ENCODE peak calls at places on chromosomes 13 and 19, in six cellular contexts. S is K562, B is uterus, U is cardiac muscle cell, Q is Peyer's patch, V is iPS DF 6.9. E is an unnamed sample. For H3K27me3 and H3K9me3, the result is how much of the 10 kb centered on the place peaks cover.

GRCh38 chr19:38280030-38280921 is 15.9 kb downstream of the SPINT2 start:
- DNase-seq in V (no peak), S (no peak), Q (no peak), U (no peak), B (no peak), E (no peak)

GRCh38 chr19:12676384-12676792 is 5.3 kb downstream of the DHPS start:
- DNase-seq in U (peak), V (peak), B (peak), S (peak), Q (peak), E (peak)

GRCh38 chr19:11624064-11624463 is 26.8 kb downstream of the ZNF627 start:
- DNase-seq in V (no peak), B (no peak), Q (no peak), U (no peak), S (no peak), E (peak)

GRCh38 chr19:34189199-34189916 is 17.1 kb downstream of the LSM14A start:
- DNase-seq in U (no peak), S (no peak), V (no peak), B (no peak), Q (no peak), E (no peak)

GRCh38 chr13:105432408-105432807 is 1103.1 kb downstream of the EFNB2 start:
- DNase-seq in B (no peak), S (no peak), V (no peak), U (no peak), Q (no peak), E (no peak)

GRCh38 chr13:109408596-109409382 is 377.6 kb downstream of the IRS2 start:
- DNase-seq in V (no peak), B (no peak), U (no peak), S (no peak), Q (no peak), E (no peak)

GRCh38 chr13:91211548-91211947 is 135.9 kb upstream of the MIR17HG start:
- DNase-seq in U (no peak), S (no peak), Q (no peak), V (no peak), B (no peak), E (no peak)

GRCh38 chr13:40116008-40116407 is 460.5 kb downstream of the COG6 start:
- DNase-seq in Q (no peak), V (no peak), S (peak), U (peak), B (peak), E (peak)

GRCh38 chr19:23526302-23526701 is 131.0 kb upstream of the ZNF91 start:
- DNase-seq in Q (no peak), B (no peak), U (no peak), V (no peak), S (no peak), E (no peak)

GRCh38 chr13:59801107-59801880 is 362.4 kb downstream of the DIAPH3 start:
- DNase-seq in B (no peak), V (no peak), U (no peak), S (no peak), Q (no peak), E (no peak)

GRCh38 chr19:29636553-29637325 is 28.5 kb upstream of the PLEKHF1 start:
- DNase-seq in B (peak), U (no peak), Q (no peak), V (no peak), S (no peak), E (no peak)

GRCh38 chr19:21221653-21222052 is 79.8 kb downstream of the ZNF431 start:
- DNase-seq in U (no peak), V (no peak), S (no peak), Q (no peak), B (no peak), E (no peak)

GRCh38 chr13:27293051-27293691 is 22.5 kb downstream of the RASL11A start:
- DNase-seq in S (no peak), B (no peak), Q (no peak), V (no peak), U (no peak), E (no peak)

GRCh38 chr13:67095621-67096020 is 134.5 kb downstream of the PCDH9 start:
- DNase-seq in U (no peak), S (no peak), V (no peak), B (no peak), Q (no peak), E (no peak)

DNA sequence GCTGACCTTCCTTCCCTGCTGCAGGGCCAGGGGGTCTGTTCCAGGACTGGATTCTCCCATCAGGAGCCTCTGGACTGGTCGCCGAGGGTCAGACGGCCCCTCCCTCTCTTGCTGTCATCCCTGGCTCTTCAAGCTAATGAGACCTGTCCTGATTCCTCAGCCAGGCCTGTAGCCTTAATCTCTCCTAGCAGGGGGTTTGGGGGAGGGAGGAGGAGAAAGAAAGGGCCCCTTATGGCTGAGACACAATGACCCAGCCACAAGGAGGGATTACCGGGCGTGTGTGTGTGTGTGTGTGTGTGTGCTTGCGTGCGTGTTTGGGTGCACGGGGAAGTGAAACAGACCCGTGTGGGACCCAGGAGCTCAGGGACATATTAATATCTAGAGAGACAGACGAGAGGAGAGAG is 1.9 kb upstream of the CRX start:
- DNase-seq in V (peak), S (no peak), U (peak), Q (no peak), B (no peak), E (no peak)
- H3K27me3 ChIP-seq in V (under half), S (half or more), U (under half), Q (under half), B (under half), E (under half)

GRCh38 chr19:8682472-8682871 is 16.1 kb downstream of the ACTL9 start:
- DNase-seq in U (no peak), V (no peak), Q (no peak), B (no peak), S (no peak), E (no peak)

GRCh38 chr19:8678244-8678807 is 20.3 kb downstream of the ACTL9 start:
- DNase-seq in Q (no peak), V (no peak), S (no peak), B (no peak), U (no peak), E (no peak)

GRCh38 chr19:8682931-8683330 is 15.7 kb downstream of the ACTL9 start:
- DNase-seq in V (no peak), S (no peak), B (no peak), U (no peak), Q (no peak), E (no peak)

GRCh38 chr19:8681345-8682021 is 17.1 kb downstream of the ACTL9 start:
- DNase-seq in V (no peak), S (no peak), Q (no peak), U (no peak), B (no peak), E (no peak)

DNA sequence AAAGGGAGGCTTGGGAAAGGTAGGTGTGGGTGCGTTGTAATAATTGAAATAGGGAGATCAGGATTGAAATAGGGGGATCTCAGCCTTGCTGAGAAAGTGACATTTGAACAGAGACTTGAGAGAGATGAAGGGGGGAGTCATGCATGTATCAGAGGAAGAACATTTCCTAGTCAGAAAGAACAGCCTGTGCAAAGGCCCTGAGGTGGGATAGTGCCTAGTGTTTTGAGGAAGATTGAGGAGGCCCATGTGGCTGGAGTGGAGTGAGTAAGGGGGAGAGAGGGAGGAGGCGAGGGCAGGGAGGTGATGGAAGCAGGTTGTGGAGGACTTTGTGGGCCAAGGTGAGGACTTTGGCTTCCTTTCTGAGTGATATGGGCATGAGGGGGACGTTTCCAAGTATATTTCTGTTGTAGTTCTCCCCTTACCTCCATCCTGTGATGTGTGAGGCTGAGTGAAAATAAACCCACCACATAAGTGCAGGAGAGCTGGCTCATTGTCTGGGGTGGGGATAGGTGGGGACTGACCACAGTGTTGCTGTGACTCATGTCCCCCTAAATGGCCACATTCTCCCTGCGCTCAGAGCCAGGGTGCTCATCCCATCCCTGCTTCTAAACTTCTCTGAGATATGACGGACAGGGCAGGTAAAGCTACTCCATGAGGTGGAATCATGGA is 17.8 kb downstream of the ACTL9 start:
- DNase-seq in S (no peak), U (no peak), B (no peak), Q (no peak), V (no peak), E (no peak)
- H3K9me3 ChIP-seq in S (under half), U (under half), B (under half), Q (under half), V (under half), E (under half)

DNA sequence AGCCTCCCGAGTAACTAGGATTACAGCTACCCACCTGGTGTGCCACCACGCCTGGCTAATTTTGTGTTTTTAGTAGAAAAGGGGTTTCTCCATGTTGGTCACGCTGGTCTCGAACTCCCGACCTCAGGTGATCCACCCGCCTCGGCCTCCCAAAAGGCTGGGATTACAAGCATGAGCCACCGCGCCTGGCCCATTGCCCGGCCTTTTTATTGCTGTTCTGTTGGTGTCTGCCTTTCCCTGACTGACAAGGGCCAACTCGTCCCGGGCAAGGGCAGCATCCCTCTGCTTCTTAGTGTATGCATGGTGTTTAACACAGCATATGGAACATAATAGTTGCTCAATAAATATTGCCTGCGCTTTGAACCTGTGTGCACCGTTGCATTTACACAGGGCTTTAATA is 6.2 kb upstream of the RETN start:
- DNase-seq in U (no peak), Q (no peak), S (no peak), V (no peak), B (no peak), E (no peak)
- H3K27me3 ChIP-seq in U (under half), Q (under half), S (under half), V (under half), B (under half), E (under half)

GRCh38 chr19:27742041-27742440 is 1470.9 kb downstream of the UQCRFS1 start:
- DNase-seq in U (no peak), V (no peak), Q (no peak), B (no peak), S (no peak), E (no peak)
- H3K9me3 ChIP-seq in U (under half), V (under half), Q (under half), B (under half), S (under half), E (under half)

GRCh38 chr13:49220035-49220855 is at the start of gene MLNR:
- DNase-seq in V (no peak), B (no peak), S (peak), Q (no peak), U (peak), E (peak)

GRCh38 chr13:49220856-49221614 is 897 bp downstream of the MLNR start:
- DNase-seq in Q (no peak), U (no peak), V (no peak), S (no peak), B (no peak), E (no peak)

GRCh38 chr13:49226613-49227012 is 6.5 kb downstream of the MLNR start:
- DNase-seq in B (no peak), Q (no peak), S (no peak), U (no peak), V (no peak), E (no peak)

GRCh38 chr13:49219647-49220034 is 497 bp upstream of the MLNR start:
- DNase-seq in B (no peak), U (no peak), V (no peak), Q (no peak), S (no peak), E (no peak)

GRCh38 chr13:49225358-49226042 is 5.4 kb downstream of the MLNR start:
- DNase-seq in V (no peak), Q (no peak), S (no peak), B (no peak), U (no peak), E (no peak)
- H3K27me3 ChIP-seq in V (under half), Q (under half), S (under half), B (under half), U (half or more), E (under half)

GRCh38 chr19:53581871-53582279 is 43.9 kb downstream of the ZNF331 start:
- DNase-seq in U (no peak), Q (no peak), S (no peak), B (no peak), V (no peak), E (no peak)

GRCh38 chr19:53579518-53579917 is 41.6 kb downstream of the ZNF331 start:
- DNase-seq in Q (no peak), B (no peak), U (no peak), V (no peak), S (no peak), E (no peak)

GRCh38 chr19:53577968-53578367 is 40.0 kb downstream of the ZNF331 start:
- DNase-seq in V (no peak), Q (no peak), S (no peak), U (no peak), B (no peak), E (no peak)

GRCh38 chr19:53583181-53583580 is 45.2 kb downstream of the ZNF331 start:
- DNase-seq in U (no peak), V (no peak), B (no peak), Q (no peak), S (no peak), E (no peak)

DNA sequence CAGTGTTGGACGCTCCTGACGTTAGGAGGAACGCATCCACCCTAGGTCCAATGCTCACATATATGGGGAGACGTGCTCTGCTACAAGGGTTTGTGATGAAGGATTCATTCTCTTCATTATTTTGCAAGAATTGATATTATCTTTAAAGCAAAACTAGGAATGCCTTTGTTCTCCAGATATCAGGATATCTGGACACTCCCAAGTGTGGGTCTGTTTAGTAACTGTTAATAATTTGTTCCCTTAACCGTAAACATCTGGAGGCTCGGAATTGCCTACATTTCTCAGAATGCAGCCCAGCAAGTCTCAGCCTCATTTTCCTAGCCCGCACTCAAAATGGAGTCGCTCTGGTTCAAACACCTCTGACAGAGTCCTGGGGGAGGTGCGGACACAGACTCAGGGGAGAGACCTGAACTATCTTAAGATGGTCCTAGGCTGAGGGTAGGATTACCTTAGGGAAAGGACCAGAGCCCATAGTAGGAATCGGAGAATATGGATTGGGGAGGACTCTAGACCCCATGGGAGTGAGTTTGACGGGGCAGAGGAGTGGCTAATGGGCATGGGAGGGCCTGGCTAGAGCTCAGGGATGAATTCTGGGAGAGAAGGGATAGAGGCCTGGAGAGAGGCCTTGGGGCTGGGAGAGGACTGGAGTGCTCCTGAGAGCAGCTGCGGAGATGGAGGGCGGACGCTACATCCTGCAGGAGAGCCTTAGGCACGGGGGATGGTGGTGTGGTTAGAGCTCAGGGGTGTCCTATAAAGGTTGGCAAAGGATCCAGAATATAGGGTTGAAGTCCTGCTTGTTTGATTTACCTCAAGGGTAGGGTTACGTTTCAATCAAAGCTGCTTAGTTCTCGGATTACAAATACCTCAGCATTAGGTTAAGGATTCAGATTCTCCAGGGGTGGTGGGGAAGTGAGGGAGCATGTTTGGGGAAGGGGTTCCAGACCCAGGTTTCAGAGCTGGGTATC is 43.2 kb downstream of the ZNF331 start:
- DNase-seq in V (no peak), B (no peak), U (no peak), S (no peak), Q (no peak), E (no peak)
- H3K9me3 ChIP-seq in V (under half), B (under half), U (under half), S (under half), Q (under half), E (under half)

E was measured in small intestine.